ENCODE peak calls at places on chromosomes 6 and 20, in nine cellular contexts. R is CD4-positive, CD25-positive, alpha-beta regulatory T cell; T is foreskin fibroblast; X is Jurkat, Clone E6-1; U is HCT116; P is GM12865; Y is A673; O is PC-9; K is fibroblast of lung. C is an unnamed sample.

GRCh38 chr6:21305827-21306469 is 287.6 kb upstream of the SOX4 start:
- DNase-seq in R (no peak), U (no peak), O (peak), X (no peak), Y (peak), T (peak), P (no peak), K (peak), C (no peak)

GRCh38 chr6:166922937-166923336 is 33.4 kb downstream of the RNASET2 start:
- DNase-seq in T (no peak), R (no peak), X (no peak), P (no peak), O (no peak), K (no peak), Y (no peak), U (no peak), C (no peak)

GRCh38 chr6:44219815-44220784 is 3.3 kb upstream of the SLC29A1 start:
- DNase-seq in O (no peak), R (no peak), X (no peak), Y (no peak), K (no peak), T (no peak), P (no peak), U (no peak), C (no peak)

GRCh38 chr6:28995093-28995650 is 9.9 kb downstream of the ZNF311 start:
- DNase-seq in O (no peak), U (no peak), Y (no peak), K (no peak), P (no peak), R (no peak), X (no peak), T (no peak), C (no peak)

GRCh38 chr20:14817121-14817520 is 479.7 kb upstream of the FLRT3 start:
- DNase-seq in P (no peak), O (no peak), K (peak), U (no peak), T (peak), X (no peak), Y (no peak), R (no peak), C (no peak)

GRCh38 chr6:20919677-20920385 is 385.6 kb downstream of the CDKAL1 start:
- DNase-seq in O (no peak), Y (no peak), K (peak), X (no peak), U (no peak), T (peak), P (peak), R (peak), C (no peak)

GRCh38 chr6:32153252-32153834 is 598 bp upstream of the PPT2 start:
- DNase-seq in O (peak), X (no peak), K (peak), Y (no peak), T (no peak), U (no peak), P (no peak), R (no peak), C (peak)

GRCh38 chr6:99185525-99185924 is 163.9 kb downstream of the FAXC start:
- DNase-seq in X (no peak), U (no peak), P (no peak), Y (no peak), T (no peak), O (no peak), R (no peak), K (no peak), C (no peak)

GRCh38 chr6:41577865-41578713 is 31.9 kb downstream of the FOXP4 start:
- DNase-seq in R (no peak), X (no peak), T (peak), P (no peak), U (peak), Y (peak), O (peak), K (peak), C (no peak)

GRCh38 chr20:47597090-47597489 is 95.4 kb downstream of the NCOA3 start:
- DNase-seq in P (no peak), R (no peak), K (no peak), T (no peak), O (no peak), U (no peak), Y (no peak), X (no peak), C (no peak)

GRCh38 chr6:135180458-135181332 is at the start of gene MYB:
- DNase-seq in P (peak), X (peak), Y (peak), K (peak), R (peak), O (peak), U (no peak), T (peak), C (no peak)

GRCh38 chr20:54097236-54097529 is 26.8 kb upstream of the BCAS1 start:
- DNase-seq in T (no peak), P (no peak), K (no peak), U (no peak), O (no peak), Y (no peak), R (no peak), X (no peak), C (no peak)

GRCh38 chr6:35469711-35470662 is 1.8 kb downstream of the RPL10A start:
- DNase-seq in P (peak), T (peak), U (no peak), X (no peak), R (no peak), Y (no peak), K (peak), O (peak), C (no peak)

GRCh38 chr20:10924628-10925266 is 250.9 kb upstream of the JAG1 start:
- DNase-seq in X (no peak), T (peak), P (no peak), U (no peak), Y (no peak), K (peak), O (peak), R (no peak), C (no peak)

GRCh38 chr20:45814314-45814713 is 1.9 kb downstream of the UBE2C start:
- DNase-seq in O (peak), K (peak), X (no peak), Y (no peak), T (no peak), R (no peak), P (no peak), U (no peak), C (no peak)

GRCh38 chr20:50019466-50020256 is 36.9 kb downstream of the SNAI1 start:
- DNase-seq in O (peak), Y (no peak), X (no peak), U (no peak), K (no peak), T (no peak), P (no peak), R (no peak), C (no peak)

GRCh38 chr6:45586216-45587171 is 208.8 kb upstream of the SUPT3H start:
- DNase-seq in R (peak), O (peak), Y (peak), U (no peak), X (peak), K (peak), T (no peak), P (peak), C (no peak)

GRCh38 chr20:40749985-40750506 is 61.0 kb upstream of the MAFB start:
- DNase-seq in U (no peak), T (peak), K (no peak), Y (no peak), P (no peak), R (no peak), O (no peak), X (no peak), C (no peak)

GRCh38 chr6:94071835-94072234 is 652.5 kb upstream of the EPHA7 start:
- DNase-seq in U (no peak), R (no peak), Y (peak), X (no peak), K (peak), O (no peak), P (no peak), T (peak), C (no peak)

GRCh38 chr6:135576055-135576454 is 78.5 kb upstream of the AHI1 start:
- DNase-seq in U (no peak), Y (peak), O (no peak), T (peak), P (no peak), R (no peak), X (no peak), K (peak), C (no peak)

GRCh38 chr20:50346372-50347347 is 156.0 kb downstream of the CEBPB start:
- DNase-seq in X (peak), P (no peak), R (peak), O (peak), K (peak), U (no peak), Y (peak), T (peak), C (peak)

GRCh38 chr6:44676826-44677433 is 289.4 kb downstream of the CDC5L start:
- DNase-seq in P (no peak), X (no peak), O (no peak), T (no peak), U (no peak), R (no peak), K (no peak), Y (no peak), C (no peak)

GRCh38 chr6:105791569-105792318 is 294.4 kb upstream of the PRDM1 start:
- DNase-seq in R (peak), P (peak), K (no peak), O (no peak), Y (no peak), T (peak), X (no peak), U (no peak), C (no peak)

GRCh38 chr20:2871555-2872303 is 1.6 kb upstream of the PTPRA start:
- DNase-seq in R (no peak), T (no peak), Y (no peak), P (no peak), K (no peak), O (no peak), U (no peak), X (no peak), C (no peak)

GRCh38 chr6:124792386-124792785 is 169.9 kb upstream of the RNF217 start:
- DNase-seq in X (no peak), O (peak), U (no peak), K (no peak), Y (no peak), T (no peak), R (no peak), P (no peak), C (no peak)

GRCh38 chr20:47317127-47317895 is 39.2 kb downstream of the ZMYND8 start:
- DNase-seq in X (no peak), K (peak), P (peak), R (peak), T (peak), O (peak), U (peak), Y (peak), C (peak)

GRCh38 chr6:134802426-134803058 is 147.4 kb downstream of the ALDH8A1 start:
- DNase-seq in T (peak), X (no peak), Y (no peak), R (no peak), O (peak), U (no peak), P (no peak), K (no peak), C (no peak)

GRCh38 chr6:41367700-41368099 is 32.3 kb downstream of the NCR2 start:
- DNase-seq in U (peak), Y (peak), T (peak), K (peak), X (peak), O (peak), P (no peak), R (no peak), C (no peak)

GRCh38 chr6:125802943-125803377 is 12.2 kb downstream of the NCOA7 start:
- DNase-seq in P (peak), R (no peak), U (no peak), T (peak), X (peak), K (peak), O (no peak), Y (no peak), C (no peak)

GRCh38 chr6:130676077-130676772 is 151.0 kb upstream of the SMLR1 start:
- DNase-seq in X (no peak), P (peak), O (no peak), K (peak), T (no peak), Y (peak), R (no peak), U (no peak), C (no peak)

GRCh38 chr20:51184289-51184688 is 161.4 kb upstream of the KCNG1 start:
- DNase-seq in P (no peak), T (no peak), O (no peak), Y (no peak), R (no peak), X (no peak), U (no peak), K (peak), C (no peak)

GRCh38 chr6:133244502-133244901 is 3.3 kb downstream of the EYA4 start:
- DNase-seq in Y (no peak), P (no peak), T (no peak), R (no peak), K (peak), U (no peak), X (no peak), O (no peak), C (no peak)

GRCh38 chr20:19945732-19946670 is 71.2 kb upstream of the NAA20 start:
- DNase-seq in K (no peak), U (no peak), O (no peak), X (no peak), Y (no peak), T (no peak), R (no peak), P (peak), C (no peak)

GRCh38 chr6:39389372-39389767 is 66.9 kb upstream of the KCNK16 start:
- DNase-seq in K (peak), X (no peak), R (no peak), Y (peak), T (peak), O (no peak), U (no peak), P (no peak), C (no peak)

GRCh38 chr6:26593278-26594127 is 3.2 kb upstream of the ABT1 start:
- DNase-seq in P (no peak), U (no peak), X (no peak), O (no peak), K (no peak), R (no peak), Y (no peak), T (no peak), C (no peak)

GRCh38 chr20:57884956-57885355 is 175.1 kb upstream of the PMEPA1 start:
- DNase-seq in X (no peak), T (no peak), U (no peak), R (no peak), Y (no peak), K (no peak), P (no peak), O (no peak), C (peak)
- H3K4me3 ChIP-seq in X (no peak), T (no peak), U (no peak), R (no peak), Y (no peak), K (no peak), P (no peak), O (no peak), C (no peak)

GRCh38 chr20:63697357-63697867 is 960 bp downstream of the TNFRSF6B start:
- DNase-seq in Y (no peak), X (no peak), P (no peak), O (peak), U (no peak), T (no peak), R (no peak), K (no peak), C (no peak)
- H3K4me3 ChIP-seq in Y (no peak), X (no peak), P (no peak), O (no peak), U (peak), T (peak), R (no peak), K (peak), C (peak)

GRCh38 chr6:108798672-108799355 is 49.4 kb upstream of the ARMC2 start:
- DNase-seq in U (no peak), T (no peak), X (peak), Y (peak), R (peak), P (no peak), O (no peak), K (no peak), C (no peak)

GRCh38 chr6:108800510-108800909 is 47.7 kb upstream of the ARMC2 start:
- DNase-seq in R (no peak), X (no peak), O (no peak), U (no peak), K (no peak), P (no peak), T (peak), Y (no peak), C (no peak)

GRCh38 chr6:108799356-108799720 is 48.9 kb upstream of the ARMC2 start:
- DNase-seq in K (no peak), X (no peak), T (no peak), Y (no peak), P (no peak), U (no peak), O (no peak), R (no peak), C (no peak)

GRCh38 chr6:108801331-108801730 is 46.9 kb upstream of the ARMC2 start:
- DNase-seq in P (no peak), R (no peak), Y (no peak), K (no peak), T (no peak), U (no peak), X (no peak), O (no peak), C (no peak)

GRCh38 chr6:108799791-108800190 is 48.4 kb upstream of the ARMC2 start:
- DNase-seq in Y (no peak), O (no peak), U (no peak), T (no peak), X (peak), K (no peak), P (no peak), R (no peak), C (no peak)
- H3K4me3 ChIP-seq in Y (no peak), O (no peak), U (no peak), T (no peak), X (no peak), K (no peak), P (no peak), R (no peak), C (no peak)

GRCh38 chr6:722077-722524 is 29.2 kb upstream of the EXOC2 start:
- DNase-seq in O (peak), K (peak), R (peak), Y (peak), T (peak), P (peak), X (peak), U (peak), C (no peak)
- H3K4me3 ChIP-seq in O (no peak), K (peak), R (peak), Y (no peak), T (no peak), P (no peak), X (no peak), U (no peak), C (no peak)

GRCh38 chr6:155444952-155445903 is 10.4 kb downstream of the NOX3 start:
- DNase-seq in R (no peak), T (no peak), U (no peak), Y (no peak), O (no peak), P (no peak), X (no peak), K (no peak), C (no peak)

GRCh38 chr6:155447949-155448348 is 7.7 kb downstream of the NOX3 start:
- DNase-seq in T (no peak), U (no peak), P (no peak), O (no peak), K (no peak), Y (no peak), R (no peak), X (no peak), C (no peak)

GRCh38 chr6:155452576-155452975 is 3.1 kb downstream of the NOX3 start:
- DNase-seq in T (no peak), U (no peak), O (no peak), P (no peak), X (no peak), R (no peak), Y (no peak), K (no peak), C (no peak)

GRCh38 chr6:155448823-155449789 is 6.5 kb downstream of the NOX3 start:
- DNase-seq in U (no peak), T (no peak), Y (peak), P (no peak), X (no peak), R (no peak), O (no peak), K (no peak), C (no peak)

DNA sequence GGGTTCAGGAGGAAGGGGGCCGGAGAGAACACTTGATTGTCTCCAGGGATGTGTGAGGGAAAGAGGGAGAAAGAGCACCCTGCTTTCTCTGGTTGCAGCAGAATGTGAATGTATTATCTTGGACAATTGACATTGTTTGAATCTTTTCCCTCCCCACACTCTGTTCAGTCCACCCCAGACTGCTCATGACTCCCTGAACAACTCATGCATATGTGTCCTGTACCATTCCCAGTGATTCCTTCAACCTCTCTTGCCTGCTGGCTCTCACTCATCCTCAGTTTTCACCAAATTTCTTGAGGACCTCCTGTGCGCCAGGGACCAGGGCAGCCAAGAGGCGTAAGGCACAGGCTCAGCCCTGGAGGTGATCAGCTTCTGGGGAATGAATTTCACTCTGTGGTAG is 5.4 kb downstream of the NOX3 start:
- DNase-seq in U (no peak), Y (no peak), O (no peak), T (no peak), K (no peak), X (no peak), P (no peak), R (no peak), C (no peak)
- H3K4me3 ChIP-seq in U (no peak), Y (no peak), O (no peak), T (no peak), K (no peak), X (no peak), P (no peak), R (no peak), C (no peak)

GRCh38 chr6:118895241-118895561 is 1.2 kb downstream of the ASF1A start:
- DNase-seq in O (no peak), X (no peak), R (no peak), T (no peak), K (no peak), U (no peak), Y (no peak), P (no peak), C (no peak)
- H3K4me3 ChIP-seq in O (peak), X (peak), R (peak), T (peak), K (peak), U (peak), Y (peak), P (peak), C (peak)

GRCh38 chr6:122766256-122766655 is 13.3 kb upstream of the FABP7 start:
- DNase-seq in R (no peak), X (no peak), T (no peak), P (no peak), U (no peak), Y (no peak), O (no peak), K (no peak), C (no peak)
- H3K4me3 ChIP-seq in R (no peak), X (no peak), T (no peak), P (no peak), U (no peak), Y (no peak), O (no peak), K (no peak), C (no peak)

GRCh38 chr20:36150847-36151539 is 3.5 kb upstream of the EPB41L1 start:
- DNase-seq in T (no peak), P (no peak), O (no peak), U (no peak), X (no peak), Y (no peak), K (no peak), R (no peak), C (no peak)

GRCh38 chr20:36154696-36155628 is at the start of gene EPB41L1:
- DNase-seq in X (no peak), U (no peak), K (no peak), R (no peak), Y (peak), T (peak), P (no peak), O (no peak), C (no peak)

GRCh38 chr20:36153754-36154695 is 515 bp upstream of the EPB41L1 start:
- DNase-seq in X (no peak), R (no peak), Y (peak), T (peak), K (peak), U (no peak), O (peak), P (no peak), C (peak)

GRCh38 chr20:36152266-36152665 is 2.3 kb upstream of the EPB41L1 start:
- DNase-seq in X (no peak), R (no peak), P (no peak), T (no peak), K (no peak), U (no peak), Y (no peak), O (no peak), C (no peak)

GRCh38 chr20:36153204-36153603 is 1.3 kb upstream of the EPB41L1 start:
- DNase-seq in U (no peak), K (no peak), R (no peak), P (no peak), X (no peak), O (no peak), T (no peak), Y (no peak), C (no peak)
- H3K4me3 ChIP-seq in U (no peak), K (no peak), R (no peak), P (no peak), X (no peak), O (no peak), T (no peak), Y (no peak), C (no peak)

C was measured in coronary artery.